ENCODE peak calls at places on chromosomes 2 and 18, in nine cellular contexts. One of them, this sample, is unnamed.

GRCh38 chr18:5890261-5890605 is 5.1 kb downstream of the TMEM200C start:
- DNase-seq in left cardiac atrium: peak
- DNase-seq in foreskin fibroblast: no peak
- DNase-seq in smooth muscle cell of the brain vasculature: no peak
- DNase-seq in effector CD4-positive, alpha-beta T cell: no peak
- DNase-seq in psoas muscle: no peak
- DNase-seq in AML-193: no peak
- DNase-seq in MCF 10A: no peak
- DNase-seq in KG1: no peak
- DNase-seq in this sample: no peak

GRCh38 chr2:40103590-40103989 is 324.5 kb upstream of the THUMPD2 start:
- DNase-seq in foreskin fibroblast: peak
- DNase-seq in smooth muscle cell of the brain vasculature: no peak
- DNase-seq in MCF 10A: peak
- DNase-seq in psoas muscle: no peak
- DNase-seq in effector CD4-positive, alpha-beta T cell: no peak
- DNase-seq in left cardiac atrium: no peak
- DNase-seq in AML-193: no peak
- DNase-seq in KG1: no peak
- DNase-seq in this sample: no peak

GRCh38 chr2:64492272-64492671 is 31.9 kb upstream of the AFTPH start:
- DNase-seq in AML-193: no peak
- DNase-seq in MCF 10A: no peak
- DNase-seq in effector CD4-positive, alpha-beta T cell: no peak
- DNase-seq in KG1: no peak
- DNase-seq in smooth muscle cell of the brain vasculature: no peak
- DNase-seq in psoas muscle: no peak
- DNase-seq in foreskin fibroblast: no peak
- DNase-seq in left cardiac atrium: no peak
- DNase-seq in this sample: no peak

GRCh38 chr2:240302041-240302440 is 133.4 kb upstream of the GPC1 start:
- DNase-seq in effector CD4-positive, alpha-beta T cell: no peak
- DNase-seq in smooth muscle cell of the brain vasculature: no peak
- DNase-seq in left cardiac atrium: no peak
- DNase-seq in AML-193: no peak
- DNase-seq in KG1: no peak
- DNase-seq in foreskin fibroblast: no peak
- DNase-seq in psoas muscle: no peak
- DNase-seq in MCF 10A: no peak
- DNase-seq in this sample: no peak

GRCh38 chr2:2026851-2027250 is 282.5 kb upstream of the PXDN start:
- DNase-seq in MCF 10A: no peak
- DNase-seq in smooth muscle cell of the brain vasculature: no peak
- DNase-seq in effector CD4-positive, alpha-beta T cell: no peak
- DNase-seq in left cardiac atrium: no peak
- DNase-seq in psoas muscle: no peak
- DNase-seq in AML-193: no peak
- DNase-seq in KG1: no peak
- DNase-seq in foreskin fibroblast: no peak
- DNase-seq in this sample: no peak

GRCh38 chr2:63301481-63301880 is 250.9 kb downstream of the OTX1 start:
- DNase-seq in foreskin fibroblast: no peak
- DNase-seq in smooth muscle cell of the brain vasculature: no peak
- DNase-seq in AML-193: no peak
- DNase-seq in psoas muscle: no peak
- DNase-seq in MCF 10A: peak
- DNase-seq in left cardiac atrium: no peak
- DNase-seq in KG1: no peak
- DNase-seq in effector CD4-positive, alpha-beta T cell: no peak
- DNase-seq in this sample: no peak

GRCh38 chr2:2674836-2675235 is 343.8 kb upstream of the MYT1L start:
- DNase-seq in KG1: no peak
- DNase-seq in effector CD4-positive, alpha-beta T cell: no peak
- DNase-seq in psoas muscle: no peak
- DNase-seq in left cardiac atrium: no peak
- DNase-seq in foreskin fibroblast: no peak
- DNase-seq in AML-193: no peak
- DNase-seq in smooth muscle cell of the brain vasculature: no peak
- DNase-seq in MCF 10A: no peak
- DNase-seq in this sample: no peak

GRCh38 chr2:73986085-73986680 is 1.5 kb downstream of the TET3 start:
- DNase-seq in KG1: no peak
- DNase-seq in MCF 10A: no peak
- DNase-seq in foreskin fibroblast: no peak
- DNase-seq in AML-193: no peak
- DNase-seq in left cardiac atrium: no peak
- DNase-seq in psoas muscle: no peak
- DNase-seq in effector CD4-positive, alpha-beta T cell: peak
- DNase-seq in smooth muscle cell of the brain vasculature: no peak
- DNase-seq in this sample: no peak

GRCh38 chr2:149653831-149654445 is 66.4 kb upstream of the MMADHC start:
- DNase-seq in psoas muscle: no peak
- DNase-seq in KG1: no peak
- DNase-seq in AML-193: no peak
- DNase-seq in MCF 10A: no peak
- DNase-seq in smooth muscle cell of the brain vasculature: no peak
- DNase-seq in effector CD4-positive, alpha-beta T cell: no peak
- DNase-seq in foreskin fibroblast: no peak
- DNase-seq in left cardiac atrium: no peak
- DNase-seq in this sample: no peak

GRCh38 chr2:162029287-162029901 is 44.6 kb downstream of the DPP4 start:
- DNase-seq in smooth muscle cell of the brain vasculature: no peak
- DNase-seq in effector CD4-positive, alpha-beta T cell: no peak
- DNase-seq in KG1: no peak
- DNase-seq in AML-193: no peak
- DNase-seq in left cardiac atrium: peak
- DNase-seq in MCF 10A: peak
- DNase-seq in foreskin fibroblast: peak
- DNase-seq in psoas muscle: peak
- DNase-seq in this sample: peak

GRCh38 chr18:7568426-7568825 is 1.3 kb downstream of the PTPRM start:
- DNase-seq in effector CD4-positive, alpha-beta T cell: no peak
- DNase-seq in KG1: no peak
- DNase-seq in MCF 10A: peak
- DNase-seq in left cardiac atrium: peak
- DNase-seq in foreskin fibroblast: peak
- DNase-seq in psoas muscle: peak
- DNase-seq in AML-193: no peak
- DNase-seq in smooth muscle cell of the brain vasculature: no peak
- DNase-seq in this sample: peak

GRCh38 chr2:79935771-79936657 is 368.5 kb downstream of the LRRTM1 start:
- DNase-seq in effector CD4-positive, alpha-beta T cell: no peak
- DNase-seq in AML-193: peak
- DNase-seq in KG1: no peak
- DNase-seq in MCF 10A: peak
- DNase-seq in foreskin fibroblast: peak
- DNase-seq in left cardiac atrium: peak
- DNase-seq in smooth muscle cell of the brain vasculature: peak
- DNase-seq in psoas muscle: no peak
- DNase-seq in this sample: no peak

GRCh38 chr2:149741646-149742045 is 154.1 kb upstream of the MMADHC start:
- DNase-seq in left cardiac atrium: no peak
- DNase-seq in KG1: no peak
- DNase-seq in foreskin fibroblast: peak
- DNase-seq in smooth muscle cell of the brain vasculature: peak
- DNase-seq in effector CD4-positive, alpha-beta T cell: no peak
- DNase-seq in MCF 10A: peak
- DNase-seq in AML-193: no peak
- DNase-seq in psoas muscle: no peak
- DNase-seq in this sample: no peak

GRCh38 chr2:36482576-36483214 is 115.3 kb downstream of the FEZ2 start:
- DNase-seq in effector CD4-positive, alpha-beta T cell: no peak
- DNase-seq in left cardiac atrium: no peak
- DNase-seq in KG1: no peak
- DNase-seq in MCF 10A: no peak
- DNase-seq in psoas muscle: no peak
- DNase-seq in foreskin fibroblast: no peak
- DNase-seq in AML-193: no peak
- DNase-seq in smooth muscle cell of the brain vasculature: no peak
- DNase-seq in this sample: no peak

GRCh38 chr2:102436284-102436683 is 13.3 kb downstream of the IL18RAP start:
- DNase-seq in foreskin fibroblast: peak
- DNase-seq in psoas muscle: no peak
- DNase-seq in KG1: no peak
- DNase-seq in effector CD4-positive, alpha-beta T cell: no peak
- DNase-seq in smooth muscle cell of the brain vasculature: no peak
- DNase-seq in AML-193: no peak
- DNase-seq in MCF 10A: no peak
- DNase-seq in left cardiac atrium: no peak
- DNase-seq in this sample: no peak

GRCh38 chr2:179467111-179467510 is 202.5 kb upstream of the SESTD1 start:
- DNase-seq in KG1: no peak
- DNase-seq in left cardiac atrium: no peak
- DNase-seq in AML-193: no peak
- DNase-seq in smooth muscle cell of the brain vasculature: no peak
- DNase-seq in effector CD4-positive, alpha-beta T cell: no peak
- DNase-seq in MCF 10A: peak
- DNase-seq in psoas muscle: no peak
- DNase-seq in foreskin fibroblast: peak
- DNase-seq in this sample: no peak

GRCh38 chr2:116582850-116583249 is 1231.6 kb upstream of the DDX18 start:
- DNase-seq in foreskin fibroblast: no peak
- DNase-seq in smooth muscle cell of the brain vasculature: no peak
- DNase-seq in effector CD4-positive, alpha-beta T cell: no peak
- DNase-seq in left cardiac atrium: no peak
- DNase-seq in MCF 10A: no peak
- DNase-seq in KG1: no peak
- DNase-seq in AML-193: no peak
- DNase-seq in psoas muscle: no peak
- DNase-seq in this sample: no peak

GRCh38 chr18:5294113-5294617 is 1.4 kb downstream of the ZBTB14 start:
- DNase-seq in foreskin fibroblast: no peak
- DNase-seq in KG1: no peak
- DNase-seq in MCF 10A: no peak
- DNase-seq in left cardiac atrium: peak
- DNase-seq in AML-193: no peak
- DNase-seq in effector CD4-positive, alpha-beta T cell: no peak
- DNase-seq in psoas muscle: no peak
- DNase-seq in smooth muscle cell of the brain vasculature: no peak
- DNase-seq in this sample: no peak

GRCh38 chr2:71456617-71457016 is 3.3 kb downstream of the DYSF start:
- DNase-seq in psoas muscle: no peak
- DNase-seq in left cardiac atrium: no peak
- DNase-seq in foreskin fibroblast: no peak
- DNase-seq in effector CD4-positive, alpha-beta T cell: no peak
- DNase-seq in KG1: no peak
- DNase-seq in smooth muscle cell of the brain vasculature: no peak
- DNase-seq in AML-193: no peak
- DNase-seq in MCF 10A: no peak
- DNase-seq in this sample: no peak

GRCh38 chr18:70417847-70418246 is 129.0 kb downstream of the SOCS6 start:
- DNase-seq in AML-193: no peak
- DNase-seq in psoas muscle: no peak
- DNase-seq in MCF 10A: no peak
- DNase-seq in effector CD4-positive, alpha-beta T cell: no peak
- DNase-seq in left cardiac atrium: no peak
- DNase-seq in smooth muscle cell of the brain vasculature: no peak
- DNase-seq in KG1: no peak
- DNase-seq in foreskin fibroblast: no peak
- DNase-seq in this sample: no peak

GRCh38 chr2:24345937-24346336 is 14.4 kb downstream of the ITSN2 start:
- DNase-seq in effector CD4-positive, alpha-beta T cell: no peak
- DNase-seq in MCF 10A: no peak
- DNase-seq in left cardiac atrium: no peak
- DNase-seq in KG1: no peak
- DNase-seq in smooth muscle cell of the brain vasculature: no peak
- DNase-seq in AML-193: no peak
- DNase-seq in psoas muscle: no peak
- DNase-seq in foreskin fibroblast: no peak
- DNase-seq in this sample: no peak

GRCh38 chr18:39318008-39318407 is 1752.4 kb upstream of the CELF4 start:
- DNase-seq in MCF 10A: no peak
- DNase-seq in psoas muscle: no peak
- DNase-seq in smooth muscle cell of the brain vasculature: no peak
- DNase-seq in AML-193: no peak
- DNase-seq in effector CD4-positive, alpha-beta T cell: no peak
- DNase-seq in KG1: no peak
- DNase-seq in left cardiac atrium: no peak
- DNase-seq in foreskin fibroblast: no peak
- DNase-seq in this sample: no peak

GRCh38 chr18:51196811-51197660 is 445 bp downstream of the MEX3C start:
- DNase-seq in AML-193: no peak
- DNase-seq in KG1: no peak
- DNase-seq in effector CD4-positive, alpha-beta T cell: peak
- DNase-seq in left cardiac atrium: peak
- DNase-seq in foreskin fibroblast: peak
- DNase-seq in psoas muscle: no peak
- DNase-seq in MCF 10A: peak
- DNase-seq in smooth muscle cell of the brain vasculature: no peak
- DNase-seq in this sample: peak

GRCh38 chr2:47569658-47570398 is 166.9 kb downstream of the MSH2 start:
- DNase-seq in left cardiac atrium: no peak
- DNase-seq in psoas muscle: no peak
- DNase-seq in MCF 10A: no peak
- DNase-seq in smooth muscle cell of the brain vasculature: no peak
- DNase-seq in foreskin fibroblast: no peak
- DNase-seq in AML-193: no peak
- DNase-seq in KG1: no peak
- DNase-seq in effector CD4-positive, alpha-beta T cell: no peak
- DNase-seq in this sample: no peak

GRCh38 chr18:12433829-12434540 is 26.3 kb downstream of the PRELID3A start:
- DNase-seq in psoas muscle: no peak
- DNase-seq in smooth muscle cell of the brain vasculature: no peak
- DNase-seq in foreskin fibroblast: no peak
- DNase-seq in effector CD4-positive, alpha-beta T cell: no peak
- DNase-seq in left cardiac atrium: no peak
- DNase-seq in AML-193: no peak
- DNase-seq in KG1: no peak
- DNase-seq in MCF 10A: no peak
- DNase-seq in this sample: no peak

GRCh38 chr18:13712400-13713131 is 13.8 kb downstream of the FAM210A start:
- DNase-seq in AML-193: no peak
- DNase-seq in MCF 10A: no peak
- DNase-seq in smooth muscle cell of the brain vasculature: no peak
- DNase-seq in foreskin fibroblast: no peak
- DNase-seq in psoas muscle: no peak
- DNase-seq in effector CD4-positive, alpha-beta T cell: no peak
- DNase-seq in left cardiac atrium: no peak
- DNase-seq in KG1: no peak
- DNase-seq in this sample: no peak

This sample was measured in left ventricle myocardium superior.